ENCODE peak calls at places on chromosomes 2 and 18, in eight cellular contexts. M, O, B, Q, W, X, U and K are unnamed samples. For H3K4me1, the result is how much of the 10 kb centered on the place peaks cover.

GRCh38 chr18:79988925-79989361 is 580 bp upstream of the TXNL4A start:
- DNase-seq in M (peak), O (peak), B (peak), Q (peak), W (no peak), X (no peak), U (peak), K (peak)

GRCh38 chr2:64244049-64244446 is 99.8 kb upstream of the PELI1 start:
- DNase-seq in M (no peak), O (no peak), B (no peak), Q (no peak), W (no peak), X (no peak), U (no peak), K (no peak)

GRCh38 chr2:29522951-29523669 is 398.3 kb downstream of the ALK start:
- DNase-seq in M (no peak), O (no peak), B (no peak), Q (no peak), W (no peak), X (no peak), U (no peak), K (no peak)

GRCh38 chr2:15808980-15809379 is 131.4 kb upstream of the MYCN start:
- DNase-seq in M (no peak), O (no peak), B (no peak), Q (no peak), W (no peak), X (no peak), U (no peak), K (no peak)

GRCh38 chr2:200828572-200829257 is 17.0 kb downstream of the BZW1 start:
- DNase-seq in M (no peak), O (no peak), B (no peak), Q (no peak), W (no peak), X (no peak), U (no peak), K (no peak)

GRCh38 chr2:31335921-31336570 is 78.5 kb downstream of the XDH start:
- DNase-seq in M (no peak), O (no peak), B (no peak), Q (no peak), W (no peak), X (no peak), U (no peak), K (no peak)

GRCh38 chr2:63086687-63087086 is 36.1 kb downstream of the OTX1 start:
- DNase-seq in M (no peak), O (no peak), B (no peak), Q (no peak), W (no peak), X (no peak), U (no peak), K (no peak)

GRCh38 chr2:30348825-30349224 is 98.2 kb upstream of the LCLAT1 start:
- DNase-seq in M (no peak), O (no peak), B (no peak), Q (no peak), W (no peak), X (no peak), U (no peak), K (no peak)

GRCh38 chr2:239744706-239745340 is 280.3 kb downstream of the NDUFA10 start:
- DNase-seq in M (no peak), O (no peak), B (no peak), Q (no peak), W (no peak), X (no peak), U (no peak), K (peak)

GRCh38 chr18:79554945-79555645 is 124.5 kb upstream of the CTDP1 start:
- DNase-seq in M (no peak), O (no peak), B (peak), Q (peak), W (no peak), X (no peak), U (no peak), K (peak)

GRCh38 chr2:173997269-173997668 is 32.1 kb upstream of the SP3 start:
- DNase-seq in M (peak), O (peak), B (peak), Q (peak), W (no peak), X (no peak), U (peak), K (no peak)

GRCh38 chr2:237254369-237254861 is 159.5 kb downstream of the COL6A3 start:
- DNase-seq in M (no peak), O (no peak), B (no peak), Q (no peak), W (no peak), X (no peak), U (no peak), K (no peak)

GRCh38 chr2:235551965-235552364 is 58.1 kb downstream of the AGAP1 start:
- DNase-seq in M (peak), O (peak), B (peak), Q (peak), W (peak), X (peak), U (peak), K (no peak)

GRCh38 chr2:1713156-1713838 is 31.0 kb downstream of the PXDN start:
- DNase-seq in M (no peak), O (no peak), B (no peak), Q (no peak), W (no peak), X (no peak), U (no peak), K (no peak)

GRCh38 chr2:158142568-158143332 is 41.1 kb downstream of the UPP2 start:
- DNase-seq in M (no peak), O (no peak), B (no peak), Q (no peak), W (peak), X (no peak), U (no peak), K (no peak)

GRCh38 chr2:234451852-234452625 is 44.8 kb downstream of the ARL4C start:
- DNase-seq in M (no peak), O (no peak), B (no peak), Q (no peak), W (no peak), X (no peak), U (no peak), K (no peak)

GRCh38 chr2:48414980-48415764 is 114.8 kb upstream of the STON1 start:
- DNase-seq in M (no peak), O (no peak), B (no peak), Q (no peak), W (no peak), X (no peak), U (no peak), K (peak)

GRCh38 chr2:22904126-22904684 is 480.8 kb upstream of the KLHL29 start:
- DNase-seq in M (no peak), O (peak), B (peak), Q (no peak), W (peak), X (no peak), U (peak), K (peak)

GRCh38 chr18:14970027-14970426 is 222.1 kb downstream of the ANKRD30B start:
- DNase-seq in M (no peak), O (no peak), B (no peak), Q (no peak), W (no peak), X (no peak), U (peak), K (no peak)

GRCh38 chr2:130390460-130391057 is 34.7 kb downstream of the PTPN18 start:
- DNase-seq in M (no peak), O (peak), B (peak), Q (no peak), W (no peak), X (no peak), U (peak), K (peak)

GRCh38 chr18:37219257-37219656 is 346.3 kb downstream of the CELF4 start:
- DNase-seq in M (no peak), O (no peak), B (no peak), Q (no peak), W (no peak), X (no peak), U (no peak), K (no peak)

GRCh38 chr18:28995319-28995718 is 818.4 kb upstream of the CDH2 start:
- DNase-seq in M (no peak), O (no peak), B (no peak), Q (no peak), W (no peak), X (peak), U (no peak), K (no peak)

GRCh38 chr2:33247325-33247724 is 229.1 kb upstream of the RASGRP3 start:
- DNase-seq in M (no peak), O (no peak), B (no peak), Q (no peak), W (no peak), X (no peak), U (no peak), K (no peak)

GRCh38 chr2:96683972-96684820 is 41.6 kb downstream of the FER1L5 start:
- DNase-seq in M (no peak), O (no peak), B (no peak), Q (no peak), W (no peak), X (no peak), U (no peak), K (no peak)

GRCh38 chr2:28390857-28391563 is 1.6 kb upstream of the FOSL2 start:
- DNase-seq in M (peak), O (peak), B (peak), Q (peak), W (no peak), X (no peak), U (peak), K (peak)

GRCh38 chr2:24352664-24353063 is 7.7 kb downstream of the ITSN2 start:
- DNase-seq in M (no peak), O (no peak), B (no peak), Q (no peak), W (no peak), X (no peak), U (no peak), K (no peak)

GRCh38 chr2:24350826-24351626 is 9.3 kb downstream of the ITSN2 start:
- DNase-seq in M (no peak), O (no peak), B (no peak), Q (no peak), W (no peak), X (no peak), U (no peak), K (no peak)

GRCh38 chr2:24353364-24353763 is 7.0 kb downstream of the ITSN2 start:
- DNase-seq in M (no peak), O (no peak), B (no peak), Q (no peak), W (no peak), X (no peak), U (no peak), K (no peak)

GRCh38 chr2:24351627-24351938 is 8.8 kb downstream of the ITSN2 start:
- DNase-seq in M (no peak), O (no peak), B (no peak), Q (no peak), W (no peak), X (no peak), U (no peak), K (no peak)

GRCh38 chr2:24351981-24352380 is 8.4 kb downstream of the ITSN2 start:
- DNase-seq in M (no peak), O (no peak), B (no peak), Q (no peak), W (no peak), X (no peak), U (no peak), K (no peak)
- H3K4me1 ChIP-seq in M (under half), O (half or more), B (under half), Q (under half), W (under half), X (under half), U (half or more), K (under half)

GRCh38 chr2:26785431-26786206 is at the start of gene CENPA:
- DNase-seq in M (peak), O (peak), B (peak), Q (peak), W (peak), X (peak), U (peak), K (peak)
- TF ChIP-seq POLR2A in M (peak), O (no peak), B (peak), Q (no peak), W (peak), X (peak), U (no peak), K (no peak)

GRCh38 chr2:74026674-74027294 is 42.1 kb downstream of the TET3 start:
- DNase-seq in M (no peak), O (no peak), B (no peak), Q (no peak), W (no peak), X (no peak), U (no peak), K (no peak)

GRCh38 chr2:74024216-74024615 is 39.5 kb downstream of the TET3 start:
- DNase-seq in M (no peak), O (no peak), B (no peak), Q (no peak), W (no peak), X (no peak), U (no peak), K (no peak)

GRCh38 chr2:74027496-74027895 is 42.8 kb downstream of the TET3 start:
- DNase-seq in M (no peak), O (no peak), B (no peak), Q (no peak), W (no peak), X (no peak), U (no peak), K (no peak)

GRCh38 chr2:74028290-74028689 is 43.6 kb downstream of the TET3 start:
- DNase-seq in M (no peak), O (no peak), B (no peak), Q (no peak), W (no peak), X (no peak), U (no peak), K (no peak)

GRCh38 chr2:74025971-74026612 is 41.4 kb downstream of the TET3 start:
- DNase-seq in M (no peak), O (no peak), B (peak), Q (no peak), W (peak), X (no peak), U (no peak), K (no peak)
- H3K4me1 ChIP-seq in M (under half), O (under half), B (under half), Q (under half), W (under half), X (under half), U (under half), K (under half)

GRCh38 chr2:213001285-213001910 is 150.0 kb downstream of the IKZF2 start:
- DNase-seq in M (no peak), O (no peak), B (no peak), Q (no peak), W (no peak), X (no peak), U (no peak), K (no peak)

GRCh38 chr2:213002383-213002782 is 149.0 kb downstream of the IKZF2 start:
- DNase-seq in M (no peak), O (no peak), B (no peak), Q (no peak), W (no peak), X (no peak), U (no peak), K (no peak)

GRCh38 chr2:213007290-213007838 is 144.0 kb downstream of the IKZF2 start:
- DNase-seq in M (no peak), O (no peak), B (no peak), Q (no peak), W (no peak), X (no peak), U (no peak), K (no peak)

GRCh38 chr2:212998629-212999359 is 152.6 kb downstream of the IKZF2 start:
- DNase-seq in M (no peak), O (no peak), B (no peak), Q (no peak), W (no peak), X (no peak), U (no peak), K (no peak)

GRCh38 chr2:213004197-213004821 is 147.1 kb downstream of the IKZF2 start:
- DNase-seq in M (no peak), O (no peak), B (no peak), Q (no peak), W (no peak), X (no peak), U (no peak), K (no peak)
- TF ChIP-seq POLR2A in M (no peak), O (no peak), B (no peak), Q (no peak), W (no peak), X (no peak), U (no peak), K (no peak)

GRCh38 chr2:219167997-219168396 is 1.8 kb downstream of the SLC23A3 start:
- DNase-seq in M (no peak), O (no peak), B (no peak), Q (no peak), W (no peak), X (no peak), U (no peak), K (no peak)

GRCh38 chr2:219171231-219171651 is 1.4 kb upstream of the SLC23A3 start:
- DNase-seq in M (peak), O (peak), B (peak), Q (no peak), W (peak), X (peak), U (peak), K (peak)

GRCh38 chr2:219168932-219169331 is 897 bp downstream of the SLC23A3 start:
- DNase-seq in M (no peak), O (no peak), B (no peak), Q (no peak), W (no peak), X (no peak), U (no peak), K (no peak)

GRCh38 chr2:219169950-219170654 is at the start of gene SLC23A3:
- DNase-seq in M (peak), O (no peak), B (peak), Q (no peak), W (no peak), X (no peak), U (no peak), K (no peak)

DNA sequence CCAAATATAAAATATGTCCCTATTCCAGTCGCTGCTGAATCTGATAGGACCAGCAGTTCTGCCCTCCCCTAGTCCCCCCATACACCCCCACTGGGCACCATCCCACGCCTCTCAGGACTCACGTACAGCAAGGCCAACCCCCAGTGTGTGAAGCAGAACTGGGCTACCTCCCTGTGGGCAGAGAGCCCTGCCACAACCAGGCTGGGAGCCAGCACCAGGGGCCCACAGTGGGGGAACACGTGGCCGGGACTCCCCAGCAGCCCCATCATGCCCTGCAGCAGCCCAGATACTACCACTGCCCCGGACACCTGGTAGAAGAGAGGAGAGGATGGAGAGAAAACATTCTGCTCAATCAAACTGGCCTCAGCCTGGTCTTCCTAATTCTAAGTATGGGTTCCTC is 1.3 kb downstream of the SLC23A3 start:
- DNase-seq in M (no peak), O (no peak), B (no peak), Q (no peak), W (no peak), X (no peak), U (no peak), K (no peak)
- H3K4me1 ChIP-seq in M (under half), O (under half), B (under half), Q (under half), W (under half), X (under half), U (under half), K (under half)

GRCh38 chr2:144519934-144520717 is at the start of gene ZEB2:
- DNase-seq in M (peak), O (no peak), B (peak), Q (no peak), W (peak), X (peak), U (peak), K (no peak)
- TF ChIP-seq POLR2A in M (peak), O (no peak), B (no peak), Q (peak), W (peak), X (no peak), U (peak), K (no peak)

GRCh38 chr2:60775048-60775639 is 19.1 kb downstream of the PAPOLG start:
- DNase-seq in M (no peak), O (no peak), B (no peak), Q (no peak), W (no peak), X (no peak), U (no peak), K (no peak)

GRCh38 chr2:60766283-60766682 is 10.2 kb downstream of the PAPOLG start:
- DNase-seq in M (no peak), O (no peak), B (no peak), Q (no peak), W (no peak), X (no peak), U (no peak), K (no peak)

GRCh38 chr2:60771508-60771907 is 15.4 kb downstream of the PAPOLG start:
- DNase-seq in M (no peak), O (no peak), B (no peak), Q (no peak), W (no peak), X (no peak), U (no peak), K (no peak)
- H3K4me1 ChIP-seq in M (under half), O (under half), B (under half), Q (under half), W (under half), X (under half), U (under half), K (under half)

GRCh38 chr2:59025157-59025757 is 784.1 kb upstream of the FANCL start:
- DNase-seq in M (no peak), O (peak), B (peak), Q (no peak), W (peak), X (peak), U (peak), K (peak)

GRCh38 chr2:59015027-59015426 is 773.9 kb upstream of the FANCL start:
- DNase-seq in M (no peak), O (no peak), B (no peak), Q (no peak), W (no peak), X (no peak), U (no peak), K (no peak)

GRCh38 chr2:59021786-59022185 is 780.7 kb upstream of the FANCL start:
- DNase-seq in M (no peak), O (no peak), B (no peak), Q (no peak), W (no peak), X (no peak), U (no peak), K (no peak)

GRCh38 chr2:59019551-59020164 is 778.5 kb upstream of the FANCL start:
- DNase-seq in M (no peak), O (no peak), B (no peak), Q (no peak), W (no peak), X (no peak), U (no peak), K (no peak)
- TF ChIP-seq POLR2A in M (no peak), O (no peak), B (no peak), Q (no peak), W (no peak), X (no peak), U (no peak), K (no peak)